ENCODE peak calls at places on chromosomes 11 and 22, in seven cellular contexts. Q is A673, C is Caco-2, I is chondrocyte, H is fibroblast of mammary gland, N is transverse colon, W is heart left ventricle. E is an unnamed sample.

GRCh38 chr11:44334356-44335004 is 24.5 kb upstream of the ALX4 start:
- DNase-seq in W (no peak), H (no peak), I (no peak), C (no peak), N (no peak), Q (no peak), E (no peak)

GRCh38 chr22:17098379-17098819 is 13.6 kb downstream of the IL17RA start:
- DNase-seq in W (no peak), H (no peak), C (no peak), I (no peak), Q (no peak), N (no peak), E (no peak)

GRCh38 chr11:77102246-77103210 is at the start of gene OMP:
- DNase-seq in Q (no peak), I (peak), N (no peak), C (no peak), W (peak), H (no peak), E (no peak)

GRCh38 chr22:31344369-31345330 is 1.5 kb downstream of the PATZ1 start:
- DNase-seq in W (peak), H (peak), N (peak), I (no peak), C (no peak), Q (peak), E (peak)

GRCh38 chr11:126061707-126062678 is 673 bp downstream of the CDON start:
- DNase-seq in N (peak), Q (peak), H (peak), W (peak), I (no peak), C (peak), E (peak)

GRCh38 chr22:29907753-29908515 is 25.0 kb downstream of the MTMR3 start:
- DNase-seq in H (peak), N (peak), C (peak), I (no peak), Q (peak), W (peak), E (no peak)

GRCh38 chr22:25704701-25705100 is 37.3 kb upstream of the MYO18B start:
- DNase-seq in W (no peak), Q (no peak), I (no peak), C (no peak), N (no peak), H (no peak), E (no peak)

GRCh38 chr22:18067548-18068341 is 10.0 kb upstream of the PEX26 start:
- DNase-seq in W (no peak), N (no peak), C (no peak), Q (no peak), I (peak), H (no peak), E (no peak)

GRCh38 chr11:18265949-18266348 is at the start of gene SAA1:
- DNase-seq in I (no peak), H (peak), C (no peak), N (no peak), W (no peak), Q (no peak), E (no peak)

GRCh38 chr11:76654310-76654851 is 16.2 kb downstream of the LRRC32 start:
- DNase-seq in N (peak), C (peak), W (no peak), I (peak), Q (no peak), H (peak), E (peak)

GRCh38 chr11:19089421-19089820 is 27.5 kb upstream of the ZDHHC13 start:
- DNase-seq in I (no peak), H (no peak), N (no peak), W (no peak), Q (no peak), C (no peak), E (no peak)

GRCh38 chr11:3178349-3178748 is 13.2 kb upstream of the OSBPL5 start:
- DNase-seq in H (no peak), Q (no peak), C (no peak), I (no peak), N (no peak), W (no peak), E (no peak)

GRCh38 chr11:87456499-87456898 is 418.8 kb downstream of the TMEM135 start:
- DNase-seq in N (no peak), W (no peak), H (no peak), C (no peak), I (no peak), Q (no peak), E (no peak)

GRCh38 chr22:48874956-48875355 is 952.7 kb downstream of the BRD1 start:
- DNase-seq in N (no peak), H (no peak), I (peak), W (no peak), Q (peak), C (peak), E (no peak)

GRCh38 chr22:30998329-30998728 is 29.3 kb downstream of the TUG1 start:
- DNase-seq in I (no peak), Q (no peak), C (no peak), N (no peak), W (no peak), H (no peak), E (no peak)

GRCh38 chr11:33616552-33616951 is 84.1 kb downstream of the C11orf91 start:
- DNase-seq in N (no peak), W (no peak), C (no peak), I (no peak), H (no peak), Q (no peak), E (no peak)

GRCh38 chr11:32830796-32831195 is 1.1 kb downstream of the PRRG4 start:
- DNase-seq in H (no peak), C (no peak), N (no peak), W (no peak), Q (no peak), I (no peak), E (no peak)

GRCh38 chr22:29116397-29117123 is 43.7 kb downstream of the KREMEN1 start:
- DNase-seq in Q (no peak), W (no peak), N (no peak), C (no peak), I (no peak), H (no peak), E (no peak)

GRCh38 chr11:18696638-18697225 is 1.8 kb upstream of the TMEM86A start:
- DNase-seq in W (no peak), H (peak), Q (no peak), N (no peak), C (no peak), I (no peak), E (no peak)

GRCh38 chr11:129861702-129862107 is 33.7 kb downstream of the NFRKB start:
- DNase-seq in N (peak), W (no peak), I (no peak), H (peak), C (peak), Q (peak), E (no peak)

GRCh38 chr11:11659567-11660341 is 37.9 kb upstream of the GALNT18 start:
- DNase-seq in N (no peak), I (no peak), C (no peak), W (no peak), H (no peak), Q (no peak), E (peak)

GRCh38 chr22:22578702-22579424 is 19.8 kb upstream of the PRAME start:
- DNase-seq in N (no peak), H (peak), W (no peak), C (no peak), I (no peak), Q (peak), E (no peak)

GRCh38 chr11:134559617-134559992 is 147.6 kb upstream of the B3GAT1 start:
- DNase-seq in H (no peak), Q (no peak), C (peak), N (no peak), W (no peak), I (peak), E (peak)

GRCh38 chr22:31148953-31149627 is 8.8 kb upstream of the PLA2G3 start:
- DNase-seq in N (peak), W (peak), Q (peak), C (peak), H (peak), I (no peak), E (peak)

GRCh38 chr11:27718346-27718852 is 18.1 kb upstream of the BDNF start:
- DNase-seq in W (no peak), C (peak), H (peak), N (peak), Q (peak), I (no peak), E (peak)

GRCh38 chr11:117691206-117691490 is 105.9 kb downstream of the DSCAML1 start:
- DNase-seq in Q (no peak), W (no peak), I (no peak), H (no peak), N (no peak), C (no peak), E (no peak)

GRCh38 chr11:33942954-33943353 is 51.1 kb upstream of the LMO2 start:
- DNase-seq in N (no peak), H (peak), I (no peak), Q (peak), C (no peak), W (no peak), E (no peak)

GRCh38 chr22:39703890-39704658 is 133.5 kb downstream of the CACNA1I start:
- DNase-seq in C (no peak), I (no peak), H (peak), Q (peak), W (peak), N (peak), E (peak)

GRCh38 chr22:35150163-35151107 is 84.5 kb downstream of the ISX start:
- DNase-seq in H (peak), W (peak), N (peak), I (no peak), Q (peak), C (peak), E (peak)

GRCh38 chr11:19868281-19868821 is 155.7 kb downstream of the NAV2 start:
- DNase-seq in N (peak), Q (no peak), I (no peak), W (no peak), H (peak), C (no peak), E (no peak)

GRCh38 chr11:111408789-111409727 is 30.0 kb upstream of the POU2AF1 start:
- DNase-seq in I (no peak), N (no peak), C (no peak), W (no peak), H (peak), Q (peak), E (no peak)

GRCh38 chr11:128796275-128796674 is 70.8 kb downstream of the KCNJ1 start:
- DNase-seq in W (no peak), Q (no peak), I (no peak), C (no peak), N (no peak), H (no peak), E (no peak)

GRCh38 chr11:131932584-131933360 is 562.4 kb downstream of the NTM start:
- DNase-seq in C (no peak), Q (no peak), I (no peak), W (peak), H (no peak), N (no peak), E (no peak)

GRCh38 chr11:69044111-69045013 is 4.4 kb upstream of the TPCN2 start:
- DNase-seq in Q (peak), N (peak), C (peak), I (no peak), W (peak), H (peak), E (no peak)

GRCh38 chr22:50481440-50482106 is at the start of gene ADM2:
- DNase-seq in H (no peak), I (no peak), N (peak), C (no peak), Q (peak), W (peak), E (peak)

GRCh38 chr11:134578807-134579708 is 167.0 kb upstream of the B3GAT1 start:
- DNase-seq in W (no peak), H (no peak), C (peak), N (peak), Q (no peak), I (no peak), E (no peak)

GRCh38 chr11:61334434-61335354 is 1.7 kb downstream of the TKFC start:
- DNase-seq in H (peak), W (no peak), Q (peak), C (no peak), I (no peak), N (no peak), E (no peak)

GRCh38 chr11:86596861-86597632 is 75.4 kb downstream of the ME3 start:
- DNase-seq in I (no peak), N (no peak), Q (no peak), W (no peak), H (no peak), C (no peak), E (no peak)

DNA sequence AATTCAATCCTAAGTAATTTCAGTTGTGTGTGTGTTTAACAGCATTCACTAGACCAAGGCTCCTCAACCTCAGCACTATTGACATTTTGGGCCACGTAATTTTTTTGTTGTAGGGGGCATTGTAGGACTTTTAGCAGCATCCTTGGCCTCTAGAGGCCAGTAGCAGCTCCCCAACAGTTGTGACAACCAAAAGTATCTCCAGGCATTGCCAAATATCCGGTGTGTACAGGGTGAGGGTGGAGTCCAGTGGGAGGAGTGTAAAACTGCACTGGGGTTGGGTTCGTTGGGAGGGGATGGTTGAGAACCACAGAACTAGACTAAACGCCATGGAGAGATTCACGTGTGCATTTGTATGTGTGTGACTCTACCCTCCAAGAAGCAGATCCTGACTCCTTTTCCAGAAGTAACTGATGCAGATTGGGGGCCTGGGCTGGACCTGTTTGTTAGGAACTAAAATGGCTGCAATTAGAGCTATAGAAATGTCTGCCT is 5.9 kb upstream of the PHF21A start:
- DNase-seq in C (peak), N (peak), H (peak), W (no peak), Q (peak), I (no peak), E (no peak)
- TF ChIP-seq CTCF in C (peak), N (peak), H (peak), W (peak), Q (peak), I (peak), E (no peak)

GRCh38 chr11:23112390-23112789 is 252.1 kb upstream of the CCDC179 start:
- DNase-seq in C (no peak), W (no peak), N (no peak), Q (no peak), I (no peak), H (no peak), E (no peak)

GRCh38 chr11:23113887-23114216 is 253.6 kb upstream of the CCDC179 start:
- DNase-seq in Q (no peak), W (no peak), I (no peak), C (no peak), H (no peak), N (no peak), E (no peak)

DNA sequence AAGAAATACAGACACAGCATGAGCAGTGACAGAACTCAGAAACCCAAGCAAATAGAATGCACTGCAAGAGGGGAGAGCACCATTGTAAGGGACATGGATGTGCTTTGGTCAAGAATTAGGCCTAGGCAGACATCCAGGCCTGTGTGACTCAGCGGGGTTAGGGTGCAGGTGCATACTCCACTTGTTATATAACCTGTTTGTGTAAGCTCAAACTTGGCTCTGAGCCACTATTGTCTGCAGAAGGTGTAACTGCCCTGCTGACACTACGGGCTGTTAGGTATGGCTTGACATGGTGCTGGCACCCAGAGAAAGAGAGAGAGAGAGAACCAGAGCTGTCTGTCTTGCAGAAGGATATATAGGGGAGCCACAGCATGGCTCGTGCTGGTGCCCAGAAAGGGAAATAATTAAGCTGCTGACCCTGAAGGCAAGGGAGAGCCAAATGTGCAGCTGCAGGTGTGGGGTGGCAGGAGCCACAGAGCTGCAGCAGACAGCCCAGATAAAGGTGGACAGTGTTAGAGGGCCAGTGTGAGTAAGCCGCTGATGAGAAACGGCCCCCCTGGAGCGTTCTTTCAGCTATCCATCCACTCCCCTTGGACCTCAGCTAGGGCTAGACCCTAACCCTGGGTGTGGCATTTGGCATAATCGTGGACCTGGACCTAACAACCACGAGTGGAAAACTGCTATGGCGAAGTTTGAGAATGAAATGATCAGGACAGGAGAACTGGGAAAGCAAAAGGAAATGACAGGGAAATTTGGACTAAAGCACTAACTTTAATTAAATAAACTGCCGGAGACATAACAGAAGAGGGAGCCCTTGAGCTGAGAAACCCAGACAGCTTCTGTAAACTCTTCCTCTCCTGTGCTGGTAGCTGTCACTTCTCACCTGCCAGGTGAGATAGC is 253.0 kb upstream of the CCDC179 start:
- DNase-seq in I (no peak), H (peak), N (peak), C (peak), W (peak), Q (peak), E (no peak)
- TF ChIP-seq CTCF in I (peak), H (peak), N (peak), C (peak), W (peak), Q (peak), E (peak)

DNA sequence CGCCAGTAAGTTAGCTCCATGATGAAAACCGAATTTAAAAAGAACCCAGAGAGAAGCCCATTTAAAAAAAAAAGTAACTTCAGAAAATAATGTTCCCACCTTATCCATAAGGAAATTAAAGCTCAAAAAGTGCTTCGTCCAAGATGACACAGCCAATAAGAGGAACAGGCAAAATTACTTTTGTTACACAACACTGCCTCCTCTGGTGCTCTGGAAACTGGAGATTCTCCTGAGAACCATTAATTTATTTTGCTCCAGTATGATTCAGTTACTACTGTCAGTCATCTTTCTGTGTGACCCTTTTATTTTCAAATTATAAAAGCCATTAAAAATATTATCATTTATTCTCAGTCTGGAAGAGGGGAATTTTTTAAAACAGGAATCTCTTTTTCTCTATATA is 2.0 kb downstream of the IFT27 start:
- DNase-seq in I (no peak), H (peak), C (no peak), Q (peak), W (no peak), N (no peak), E (no peak)
- TF ChIP-seq CTCF in I (peak), H (peak), C (no peak), Q (peak), W (peak), N (peak), E (peak)

GRCh38 chr11:114776956-114777355 is 98.6 kb downstream of the NXPE2 start:
- DNase-seq in N (no peak), H (no peak), W (no peak), Q (no peak), I (no peak), C (no peak), E (no peak)

GRCh38 chr11:114775849-114776621 is 97.7 kb downstream of the NXPE2 start:
- DNase-seq in Q (no peak), H (no peak), N (no peak), C (no peak), W (no peak), I (no peak), E (peak)

GRCh38 chr11:114773541-114774338 is 95.4 kb downstream of the NXPE2 start:
- DNase-seq in Q (no peak), H (no peak), W (no peak), C (no peak), I (no peak), N (no peak), E (no peak)

GRCh38 chr11:114771172-114771571 is 92.8 kb downstream of the NXPE2 start:
- DNase-seq in C (no peak), W (no peak), N (no peak), I (no peak), H (no peak), Q (no peak), E (no peak)

GRCh38 chr11:114774599-114775365 is 96.5 kb downstream of the NXPE2 start:
- DNase-seq in W (no peak), C (peak), N (peak), Q (peak), H (no peak), I (no peak), E (peak)
- TF ChIP-seq CTCF in W (peak), C (peak), N (peak), Q (peak), H (peak), I (peak), E (peak)

GRCh38 chr11:92709329-92709728 is 260.1 kb upstream of the MTNR1B start:
- DNase-seq in I (no peak), C (no peak), H (no peak), N (no peak), Q (no peak), W (no peak), E (no peak)

GRCh38 chr11:92703431-92703830 is 266.0 kb upstream of the MTNR1B start:
- DNase-seq in H (peak), C (no peak), N (no peak), W (no peak), Q (no peak), I (no peak), E (peak)

GRCh38 chr11:92711913-92712312 is 257.5 kb upstream of the MTNR1B start:
- DNase-seq in C (no peak), Q (no peak), I (no peak), H (no peak), W (no peak), N (no peak), E (no peak)

GRCh38 chr11:92707173-92707619 is 262.3 kb upstream of the MTNR1B start:
- DNase-seq in W (no peak), I (no peak), C (peak), N (no peak), Q (peak), H (no peak), E (peak)

DNA sequence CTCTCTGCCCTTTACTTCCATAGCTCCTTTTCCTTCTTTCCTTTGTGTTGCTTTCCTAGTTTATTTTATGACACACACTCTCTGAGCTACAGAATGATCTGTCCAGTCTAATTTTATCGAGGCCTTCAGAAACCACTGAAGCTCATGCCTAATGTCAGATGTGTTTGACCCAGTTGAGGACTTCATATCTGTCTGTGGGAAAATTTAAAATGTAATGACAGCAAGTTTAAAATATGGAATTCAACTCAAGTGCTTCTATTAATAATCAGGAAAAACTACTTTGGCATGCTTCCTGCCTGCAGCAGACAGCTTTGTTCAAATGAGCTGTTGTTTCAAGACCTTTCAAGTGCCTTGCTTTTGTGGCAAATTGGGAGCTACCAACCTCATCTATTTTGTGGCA is 261.8 kb upstream of the MTNR1B start:
- DNase-seq in W (no peak), C (no peak), I (no peak), H (no peak), Q (no peak), N (no peak), E (no peak)
- TF ChIP-seq CTCF in W (no peak), C (no peak), I (no peak), H (no peak), Q (no peak), N (no peak), E (no peak)